ENCODE peak calls at places on chromosome 2, in six cellular contexts. Z, Q, J, E, V and L are unnamed samples.
A peak's percentile ranks its signal among the peaks of the same experiment; 100 is the strongest.

GRCh38 chr2:8602809-8603208 is 79.0 kb upstream of the ID2 start:
- DNase-seq in Z (no peak), E (peak; percentile 34), Q (no peak), J (no peak), V (no peak), L (no peak)

GRCh38 chr2:215460682-215461081 is 24.8 kb upstream of the FN1 start:
- DNase-seq in E (peak; percentile 66), V (no peak), Q (peak; percentile 89), J (peak; percentile 97), Z (no peak), L (no peak)

GRCh38 chr2:148021059-148021985 is at the start of gene MBD5:
- DNase-seq in J (peak; percentile 58), V (peak; percentile 62), Q (peak; percentile 88), E (peak; percentile 49), Z (peak; percentile 67), L (no peak)

GRCh38 chr2:45833968-45834344 is 182.5 kb downstream of the PRKCE start:
- DNase-seq in V (no peak), J (no peak), Q (no peak), Z (no peak), E (no peak), L (no peak)

GRCh38 chr2:69213201-69213600 is 173.8 kb downstream of the GFPT1 start:
- DNase-seq in Q (no peak), Z (no peak), E (no peak), J (peak; percentile 29), V (no peak), L (no peak)

GRCh38 chr2:100589527-100589926 is 26.7 kb downstream of the PDCL3 start:
- DNase-seq in V (no peak), J (no peak), Q (no peak), Z (no peak), E (no peak), L (no peak)

GRCh38 chr2:10179422-10179821 is 56.9 kb downstream of the RRM2 start:
- DNase-seq in E (peak; percentile 57), V (no peak), Q (no peak), J (peak; percentile 37), Z (no peak), L (no peak)

GRCh38 chr2:232372231-232373208 is 6.0 kb upstream of the ALPP start:
- DNase-seq in V (no peak), J (peak; percentile 52), E (peak; percentile 72), Z (no peak), Q (peak; percentile 62), L (no peak)

GRCh38 chr2:143903172-143903856 is 616.6 kb downstream of the ZEB2 start:
- DNase-seq in E (no peak), Z (no peak), Q (peak; percentile 9), J (peak; percentile 5), V (no peak), L (no peak)

GRCh38 chr2:134252092-134252775 is 1.6 kb upstream of the MGAT5 start:
- DNase-seq in Z (no peak), J (peak; percentile 73), V (no peak), Q (no peak), E (no peak), L (no peak)

GRCh38 chr2:38553554-38553953 is 49.2 kb downstream of the HNRNPLL start:
- DNase-seq in E (no peak), J (no peak), Z (no peak), Q (no peak), V (no peak), L (no peak)

GRCh38 chr2:8193686-8194615 is 487.9 kb upstream of the ID2 start:
- DNase-seq in Q (no peak), Z (peak; percentile 79), E (no peak), J (no peak), V (peak; percentile 60), L (peak; percentile 80)

GRCh38 chr2:236352761-236353593 is 88.8 kb upstream of the ASB18 start:
- DNase-seq in Z (peak; percentile 23), J (peak; percentile 29), E (peak; percentile 21), V (no peak), Q (peak; percentile 42), L (peak; percentile 27)

GRCh38 chr2:86787701-86788100 is 3.0 kb downstream of the CD8A start:
- DNase-seq in J (no peak), Q (no peak), V (no peak), Z (no peak), E (no peak), L (no peak)

GRCh38 chr2:209688388-209688787 is 83.2 kb upstream of the UNC80 start:
- DNase-seq in J (no peak), Z (no peak), E (no peak), V (no peak), Q (no peak), L (no peak)

GRCh38 chr2:17334300-17334699 is 183.9 kb downstream of the RAD51AP2 start:
- DNase-seq in J (no peak), Q (no peak), V (no peak), Z (no peak), E (no peak), L (no peak)

GRCh38 chr2:17331636-17332035 is 186.6 kb downstream of the RAD51AP2 start:
- DNase-seq in E (no peak), Q (no peak), J (no peak), Z (no peak), V (no peak), L (no peak)

GRCh38 chr2:17337507-17337906 is 180.7 kb downstream of the RAD51AP2 start:
- DNase-seq in E (no peak), J (no peak), Z (no peak), V (no peak), Q (no peak), L (no peak)

DNA sequence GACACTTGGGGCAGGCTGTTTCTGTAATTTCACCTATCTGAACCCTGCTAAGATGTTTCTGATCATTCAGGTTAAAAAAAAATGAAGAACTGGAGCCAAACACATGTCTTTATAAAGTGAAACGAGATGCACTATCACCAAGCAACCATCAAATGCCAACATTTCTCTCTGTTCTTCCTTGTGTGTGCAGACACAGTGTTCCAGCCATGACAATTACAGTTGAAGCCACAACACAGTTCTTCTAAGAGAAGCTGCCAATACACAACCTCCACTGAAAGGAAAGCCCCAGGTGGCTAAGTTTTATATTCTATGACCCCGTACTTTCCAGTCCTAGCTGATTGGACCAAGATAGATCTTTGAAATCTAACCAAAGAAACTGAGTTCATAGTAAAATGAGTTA is 181.8 kb downstream of the RAD51AP2 start:
- DNase-seq in Z (no peak), V (no peak), J (no peak), Q (no peak), E (no peak), L (no peak)
- H4K91ac ChIP-seq in Z (no peak overlapping the region), V (no peak overlapping the region), J (no peak overlapping the region), Q (no peak overlapping the region), E (no peak overlapping the region), L (no peak overlapping the region)

DNA sequence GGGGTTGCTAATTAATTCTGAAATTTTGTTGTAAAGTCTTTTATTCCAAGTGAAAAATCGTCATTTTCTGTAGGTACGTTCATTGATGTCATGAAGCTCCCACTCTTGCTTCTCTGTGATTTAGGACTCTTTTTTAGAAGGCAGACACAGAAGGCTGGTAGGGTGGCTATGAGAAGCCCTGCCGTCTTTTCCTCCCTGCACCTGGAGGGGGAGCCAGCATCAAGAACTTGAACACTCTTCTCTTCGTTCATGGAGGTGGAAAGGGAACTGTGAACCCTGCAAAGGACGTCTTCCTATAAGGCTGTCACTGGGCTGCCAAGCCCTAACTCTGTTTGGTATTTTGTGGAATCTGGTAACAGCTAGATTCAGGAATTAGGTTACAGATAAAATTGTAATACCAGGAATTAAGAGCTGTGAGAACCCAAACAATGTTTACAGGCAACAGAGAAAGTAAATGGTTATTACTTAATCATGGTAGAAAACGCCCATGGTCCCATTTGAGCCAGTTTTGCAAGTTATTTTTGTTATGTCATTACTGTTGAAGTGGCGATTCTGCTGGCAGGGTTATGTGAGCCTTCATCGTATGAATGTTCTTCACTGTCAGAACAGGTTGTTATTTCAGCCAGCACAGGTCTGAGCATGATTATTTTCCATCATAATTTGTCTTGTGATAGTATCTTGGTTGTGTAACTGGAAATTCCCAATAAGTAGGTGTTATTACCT is 112.2 kb downstream of the OSBPL6 start:
- DNase-seq in V (peak; percentile 72), J (peak; percentile 58), Q (peak; percentile 47), E (peak; percentile 37), Z (peak; percentile 69), L (peak; percentile 29)
- H3K18ac ChIP-seq in V (no peak overlapping the region), J (no peak overlapping the region), Q (no peak overlapping the region), E (no peak overlapping the region), Z (no peak overlapping the region), L (no peak overlapping the region)

GRCh38 chr2:98852903-98853302 is 83.1 kb downstream of the CRACDL start:
- DNase-seq in V (no peak), Z (no peak), E (no peak), J (no peak), Q (no peak), L (no peak)

GRCh38 chr2:98850074-98850473 is 86.0 kb downstream of the CRACDL start:
- DNase-seq in Q (no peak), V (no peak), E (no peak), J (no peak), Z (no peak), L (no peak)

GRCh38 chr2:98846041-98846440 is 90.0 kb downstream of the CRACDL start:
- DNase-seq in Q (no peak), E (no peak), Z (no peak), V (no peak), J (peak; percentile 30), L (no peak)

GRCh38 chr2:98849113-98849512 is 86.9 kb downstream of the CRACDL start:
- DNase-seq in Z (no peak), J (no peak), E (no peak), V (no peak), Q (no peak), L (no peak)

GRCh38 chr2:98847853-98848252 is 88.2 kb downstream of the CRACDL start:
- DNase-seq in J (no peak), Q (no peak), E (no peak), Z (no peak), V (no peak), L (no peak)
- H4K91ac ChIP-seq in J (no peak overlapping the region), Q (no peak overlapping the region), E (no peak overlapping the region), Z (no peak overlapping the region), V (no peak overlapping the region), L (no peak overlapping the region)

GRCh38 chr2:157784823-157785175 is 91.3 kb downstream of the ACVR1 start:
- DNase-seq in Q (peak; percentile 12), E (no peak), J (no peak), V (no peak), Z (no peak), L (no peak)

GRCh38 chr2:157784169-157784822 is 91.8 kb downstream of the ACVR1 start:
- DNase-seq in J (peak; percentile 21), V (no peak), Q (peak; percentile 58), E (no peak), Z (peak; percentile 31), L (no peak)

GRCh38 chr2:157785866-157786662 is 90.1 kb downstream of the ACVR1 start:
- DNase-seq in Z (no peak), J (peak; percentile 69), V (no peak), Q (peak; percentile 54), E (no peak), L (no peak)

GRCh38 chr2:157786663-157787363 is 89.3 kb downstream of the ACVR1 start:
- DNase-seq in V (no peak), J (no peak), Z (no peak), Q (peak; percentile 27), E (no peak), L (no peak)

DNA sequence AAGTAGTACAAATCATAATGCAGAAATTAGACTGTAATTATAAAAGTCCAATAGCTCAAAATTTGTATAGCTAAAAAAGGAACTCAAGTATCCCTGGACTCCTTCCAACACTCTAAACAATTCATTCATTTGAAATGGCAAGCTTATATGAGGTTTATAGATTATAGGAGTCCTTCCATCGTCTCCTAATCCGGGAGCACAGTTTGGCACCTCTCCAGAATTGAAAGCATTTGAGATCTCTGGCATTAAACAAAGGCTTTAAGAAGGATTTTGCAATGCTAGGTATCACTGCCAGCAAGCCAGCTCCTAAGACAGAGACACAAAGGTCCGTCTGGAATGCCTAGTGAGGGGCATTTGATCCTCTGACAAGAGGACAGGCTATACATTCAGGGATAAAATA is 90.9 kb downstream of the ACVR1 start:
- DNase-seq in E (no peak), Z (no peak), V (no peak), J (peak; percentile 48), Q (peak; percentile 37), L (no peak)
- H3K18ac ChIP-seq in E (no peak overlapping the region), Z (no peak overlapping the region), V (no peak overlapping the region), J (no peak overlapping the region), Q (no peak overlapping the region), L (no peak overlapping the region)